ENCODE peak calls at places on chromosome 11, in four cellular contexts. G, Y, U and Z are unnamed samples.

GRCh38 chr11:71131861-71132260 is 120.5 kb downstream of the SHANK2 start:
- DNase-seq in Y (no peak), G (no peak), U (no peak), Z (no peak)

GRCh38 chr11:63508009-63508408 is 2.1 kb downstream of the LGALS12 start:
- DNase-seq in Y (no peak), U (no peak), G (no peak), Z (peak; percentile 78)

GRCh38 chr11:11628651-11629050 is 6.8 kb upstream of the GALNT18 start:
- DNase-seq in G (no peak), Y (no peak), U (no peak), Z (no peak)

GRCh38 chr11:83681944-83682644 is 395.9 kb upstream of the CCDC90B start:
- DNase-seq in U (no peak), Y (no peak), G (no peak), Z (no peak)

GRCh38 chr11:12778506-12778905 is 104.3 kb downstream of the TEAD1 start:
- DNase-seq in U (no peak), Y (no peak), G (no peak), Z (no peak)

GRCh38 chr11:94494200-94494545 is 389 bp downstream of the ANKRD49 start:
- DNase-seq in Y (no peak), G (no peak), U (no peak), Z (no peak)

GRCh38 chr11:10381730-10382129 is 73.3 kb upstream of the AMPD3 start:
- DNase-seq in G (no peak), U (no peak), Y (no peak), Z (no peak)

GRCh38 chr11:80638296-80638695 is 1197.5 kb upstream of the TENM4 start:
- DNase-seq in G (no peak), Y (no peak), U (no peak), Z (no peak)

GRCh38 chr11:75450826-75451783 is 18.1 kb upstream of the KLHL35 start:
- DNase-seq in G (no peak), U (no peak), Y (no peak), Z (no peak)

GRCh38 chr11:95231881-95232605 is 1.0 kb upstream of the SESN3 start:
- DNase-seq in Y (no peak), U (peak; percentile 44), G (no peak), Z (no peak)

GRCh38 chr11:33542921-33543320 is 157.7 kb downstream of the C11orf91 start:
- DNase-seq in G (peak; percentile 25), U (peak; percentile 3), Y (no peak), Z (peak; percentile 49)

GRCh38 chr11:130719516-130719915 is 196.8 kb downstream of the SNX19 start:
- DNase-seq in U (no peak), Y (no peak), G (no peak), Z (peak; percentile 78)

GRCh38 chr11:27700351-27701261 is at the start of gene BDNF:
- DNase-seq in Y (no peak), G (no peak), U (no peak), Z (peak; percentile 69)

GRCh38 chr11:28009383-28009782 is 98.6 kb downstream of the KIF18A start:
- DNase-seq in G (no peak), Y (no peak), U (no peak), Z (no peak)

GRCh38 chr11:47504910-47505309 is 48.0 kb downstream of the CELF1 start:
- DNase-seq in Y (no peak), G (no peak), U (no peak), Z (no peak)
- H3K4me1 ChIP-seq in Y (peaks cover 33% of the 10 kb centered on the region), G (peaks cover 7% of the 10 kb centered on the region), U (peaks cover 43% of the 10 kb centered on the region), Z (peaks cover 16% of the 10 kb centered on the region)

GRCh38 chr11:8870461-8871282 is 40.3 kb upstream of the AKIP1 start:
- DNase-seq in Y (no peak), U (no peak), G (peak; percentile 46), Z (peak; percentile 43)
- H3K9me3 ChIP-seq in Y (no peaks in the 10 kb centered on the region), U (no peaks in the 10 kb centered on the region), G (no peaks in the 10 kb centered on the region), Z (no peaks in the 10 kb centered on the region)

DNA sequence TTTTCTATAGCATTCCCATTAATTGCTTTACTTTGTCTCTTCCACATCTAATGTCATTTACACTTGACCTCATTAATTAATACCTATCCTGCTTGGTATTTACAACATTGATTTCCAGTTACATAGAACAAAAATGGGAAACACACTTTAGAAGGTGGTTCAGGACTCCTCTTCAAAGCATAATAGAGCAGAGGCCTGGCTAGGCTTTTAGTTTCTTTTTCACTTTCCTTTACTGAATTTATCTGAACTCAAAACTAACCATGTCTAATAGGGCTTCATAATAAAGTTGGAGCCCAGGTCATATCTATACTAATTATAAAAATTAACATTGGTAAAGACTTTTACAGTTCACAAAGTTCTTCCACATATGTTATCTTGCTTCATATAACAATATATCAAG is 648.0 kb upstream of the KIRREL3 start:
- DNase-seq in U (no peak), Y (no peak), G (no peak), Z (no peak)
- H3K4me1 ChIP-seq in U (no peaks in the 10 kb centered on the region), Y (no peaks in the 10 kb centered on the region), G (no peaks in the 10 kb centered on the region), Z (peaks cover 14% of the 10 kb centered on the region)

GRCh38 chr11:48341466-48341865 is 16.7 kb downstream of the OR4C3 start:
- DNase-seq in U (no peak), Y (no peak), G (no peak), Z (no peak)
- H3K9me3 ChIP-seq in U (peaks cover 7% of the 10 kb centered on the region), Y (no peaks in the 10 kb centered on the region), G (peaks cover 8% of the 10 kb centered on the region), Z (no peaks in the 10 kb centered on the region)

GRCh38 chr11:46057489-46057888 is 63.8 kb downstream of the PHF21A start:
- DNase-seq in Y (no peak), G (no peak), U (no peak), Z (no peak)
- H3K4me1 ChIP-seq in Y (peaks cover 3% of the 10 kb centered on the region), G (no peaks in the 10 kb centered on the region), U (no peaks in the 10 kb centered on the region), Z (no peaks in the 10 kb centered on the region)

DNA sequence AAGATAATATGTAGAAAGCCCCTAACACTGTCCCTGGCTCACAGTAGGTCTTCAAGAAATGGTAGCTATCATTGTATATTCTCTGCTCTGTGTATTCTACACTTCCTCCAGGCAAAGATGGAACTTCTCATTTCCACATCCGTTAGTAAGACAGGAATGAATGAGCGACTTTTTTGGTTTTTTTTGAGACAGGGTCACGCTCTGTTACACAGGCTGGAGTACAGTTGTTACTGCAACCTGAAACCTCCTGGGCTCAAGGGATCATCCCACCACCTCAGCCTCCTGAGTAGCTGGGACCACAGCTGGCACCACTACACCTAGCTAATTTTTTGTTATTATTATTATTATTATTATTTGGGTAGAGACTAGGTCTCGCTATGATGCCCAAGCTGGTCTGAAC is 2.3 kb upstream of the CLPB start:
- DNase-seq in G (no peak), Y (no peak), U (no peak), Z (no peak)
- H3K9me3 ChIP-seq in G (no peaks in the 10 kb centered on the region), Y (no peaks in the 10 kb centered on the region), U (no peaks in the 10 kb centered on the region), Z (no peaks in the 10 kb centered on the region)